ENCODE peak calls at places on chromosomes 5 and 9, in six cellular contexts. D, O, Z, U, B and J are unnamed samples.

GRCh38 chr5:40687316-40687715 is 7.6 kb downstream of the PTGER4 start:
- DNase-seq in D (no peak), O (no peak), Z (no peak), U (no peak), B (no peak), J (no peak)

GRCh38 chr5:99866740-99867139 is 668.4 kb upstream of the FAM174A start:
- DNase-seq in D (no peak), O (no peak), Z (no peak), U (no peak), B (no peak), J (no peak)

GRCh38 chr9:31601666-31602065 is 782.8 kb upstream of the ACO1 start:
- DNase-seq in D (no peak), O (no peak), Z (no peak), U (no peak), B (no peak), J (no peak)

GRCh38 chr9:18820566-18821095 is 212.4 kb downstream of the SAXO1 start:
- DNase-seq in D (no peak), O (no peak), Z (no peak), U (no peak), B (no peak), J (no peak)

GRCh38 chr9:115627511-115627910 is 509.6 kb upstream of the TNC start:
- DNase-seq in D (no peak), O (no peak), Z (no peak), U (no peak), B (no peak), J (no peak)

GRCh38 chr5:82863260-82863659 is 213.9 kb downstream of the TMEM167A start:
- DNase-seq in D (no peak), O (no peak), Z (no peak), U (no peak), B (no peak), J (no peak)

GRCh38 chr9:136988872-136989271 is 3.4 kb upstream of the PAXX start:
- DNase-seq in D (no peak), O (no peak), Z (no peak), U (no peak), B (no peak), J (no peak)

GRCh38 chr9:79684711-79685575 is 113.2 kb downstream of the TLE4 start:
- DNase-seq in D (no peak), O (no peak), Z (no peak), U (no peak), B (no peak), J (no peak)

GRCh38 chr9:84216151-84216550 is 124.4 kb downstream of the SLC28A3 start:
- DNase-seq in D (no peak), O (no peak), Z (no peak), U (no peak), B (no peak), J (no peak)

GRCh38 chr5:109911731-109912130 is 222.0 kb downstream of the MAN2A1 start:
- DNase-seq in D (no peak), O (no peak), Z (no peak), U (peak), B (no peak), J (no peak)

GRCh38 chr5:9166202-9167147 is 379.4 kb downstream of the SEMA5A start:
- DNase-seq in D (no peak), O (no peak), Z (no peak), U (no peak), B (no peak), J (no peak)